ENCODE peak calls at places on chromosomes 12 and 14, in seven cellular contexts. I is H9, M is endodermal cell, E is PC-3, C is IMR-90, L is mammary epithelial cell, W is HepG2. D is an unnamed sample.

GRCh38 chr12:94498698-94499097 is 39.0 kb upstream of the CEP83 start:
- DNase-seq in I (no peak), M (peak; percentile 54), E (no peak), C (no peak), L (no peak), W (no peak), D (no peak)

GRCh38 chr12:76047060-76047459 is 15.5 kb upstream of the PHLDA1 start:
- DNase-seq in I (no peak), M (no peak), E (no peak), C (no peak), L (no peak), W (no peak), D (no peak)

GRCh38 chr12:106145539-106146447 is 7.0 kb upstream of the NUAK1 start:
- DNase-seq in I (peak; percentile 27), M (peak; percentile 53), E (no peak), C (no peak), L (no peak), W (no peak), D (no peak)

GRCh38 chr12:131683266-131684014 is 27.4 kb upstream of the SFSWAP start:
- DNase-seq in I (peak; percentile 33), M (peak; percentile 52), E (no peak), C (no peak), L (peak; percentile 5), W (no peak), D (peak; percentile 50)

GRCh38 chr14:75441731-75442130 is 13.9 kb downstream of the JDP2 start:
- DNase-seq in I (peak; percentile 20), M (no peak), E (no peak), C (no peak), L (no peak), W (no peak), D (no peak)

GRCh38 chr14:89955022-89955414 is 488 bp upstream of the EFCAB11 start:
- DNase-seq in I (no peak), M (peak; percentile 63), E (peak; percentile 24), C (no peak), L (no peak), W (no peak), D (no peak)

GRCh38 chr14:57769863-57770523 is 95.9 kb downstream of the SLC35F4 start:
- DNase-seq in I (no peak), M (no peak), E (no peak), C (no peak), L (no peak), W (no peak), D (no peak)

GRCh38 chr12:79674629-79675028 is 16.1 kb downstream of the PAWR start:
- DNase-seq in I (no peak), M (no peak), E (peak; percentile 81), C (peak; percentile 72), L (peak; percentile 89), W (no peak), D (no peak)

GRCh38 chr14:93943052-93943451 is 15.9 kb downstream of the FAM181A start:
- DNase-seq in I (no peak), M (no peak), E (no peak), C (peak; percentile 78), L (no peak), W (no peak), D (no peak)

GRCh38 chr14:68559949-68560348 is 232.9 kb downstream of the ZFP36L1 start:
- DNase-seq in I (no peak), M (no peak), E (no peak), C (no peak), L (no peak), W (no peak), D (no peak)

GRCh38 chr12:132099739-132100138 is 44.4 kb downstream of the DDX51 start:
- DNase-seq in I (no peak), M (no peak), E (no peak), C (no peak), L (no peak), W (no peak), D (no peak)

GRCh38 chr12:6072302-6072752 is 52.1 kb downstream of the VWF start:
- DNase-seq in I (no peak), M (no peak), E (peak; percentile 36), C (peak; percentile 79), L (peak; percentile 75), W (peak; percentile 63), D (no peak)

GRCh38 chr14:69877492-69877891 is 1.7 kb upstream of the SMOC1 start:
- DNase-seq in I (no peak), M (no peak), E (no peak), C (peak; percentile 74), L (peak; percentile 29), W (no peak), D (no peak)

GRCh38 chr12:113862570-113863454 is 103.3 kb downstream of the RBM19 start:
- DNase-seq in I (peak; percentile 52), M (peak; percentile 83), E (no peak), C (peak; percentile 94), L (peak; percentile 2), W (no peak), D (no peak)

DNA sequence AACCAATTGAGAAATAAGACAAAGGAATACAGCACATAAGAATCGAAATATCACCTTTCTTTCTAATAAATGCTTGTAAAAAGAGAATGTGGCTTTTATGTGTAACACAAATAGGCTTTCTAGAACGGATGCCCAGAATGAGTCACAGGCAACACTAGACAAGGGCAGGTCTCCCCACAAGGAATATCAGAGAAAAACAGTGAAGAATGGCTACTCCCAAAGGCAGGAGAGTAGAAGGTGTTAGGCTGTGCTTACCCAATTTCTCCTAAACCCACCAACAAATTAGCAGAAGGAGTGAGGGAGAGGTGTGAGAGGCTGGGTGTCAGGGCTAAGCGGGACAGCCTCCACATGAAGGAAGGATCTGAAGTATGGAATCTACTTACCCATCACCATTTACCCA is 55.2 kb downstream of the GALNT4 start:
- DNase-seq in I (no peak), M (no peak), E (peak; percentile 70), C (peak; percentile 73), L (peak; percentile 72), W (no peak), D (no peak)
- H3K9ac ChIP-seq in I (no peak overlapping the region), M (no peak overlapping the region), E (no peak overlapping the region), C (no peak overlapping the region), L (no peak overlapping the region), W (no peak overlapping the region), D (no peak overlapping the region)

DNA sequence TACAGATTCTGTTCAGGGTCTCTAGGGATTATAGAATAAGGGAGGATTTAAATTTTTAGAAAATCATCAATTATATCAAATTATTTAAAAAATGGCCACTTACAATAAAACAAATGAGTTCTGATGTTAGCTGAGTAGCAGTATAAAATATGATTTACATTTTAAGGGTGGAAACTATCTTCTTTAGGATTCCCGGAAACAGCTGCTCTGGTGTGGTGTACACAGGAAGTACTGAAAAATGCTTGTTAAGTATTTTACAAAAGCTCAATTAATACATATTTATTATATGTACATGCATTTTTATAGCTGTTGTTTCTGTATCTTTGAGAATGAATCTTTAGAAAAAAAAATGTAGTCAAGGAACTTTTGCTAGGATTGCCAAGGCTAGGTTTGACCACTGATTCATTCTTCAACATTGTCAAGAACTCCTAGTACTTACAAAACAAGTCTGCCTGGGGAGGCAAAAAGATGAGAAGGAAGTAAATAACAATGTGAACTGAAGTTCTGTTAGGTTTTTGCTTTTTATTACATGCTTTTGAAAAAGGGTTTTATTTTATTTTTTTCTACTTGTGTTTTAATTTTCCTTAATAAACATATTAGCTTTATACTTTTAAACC is 48.0 kb downstream of the ARF6 start:
- DNase-seq in I (no peak), M (no peak), E (peak; percentile 36), C (peak; percentile 64), L (no peak), W (no peak), D (no peak)
- H3K27ac ChIP-seq in I (no peak overlapping the region), M (no peak overlapping the region), E (no peak overlapping the region), C (no peak overlapping the region), L (no peak overlapping the region), W (no peak overlapping the region), D (no peak overlapping the region)

GRCh38 chr14:59292921-59293605 is 104.6 kb downstream of the DAAM1 start:
- DNase-seq in I (no peak), M (no peak), E (no peak), C (no peak), L (no peak), W (no peak), D (no peak)

GRCh38 chr14:59293934-59294661 is 105.6 kb downstream of the DAAM1 start:
- DNase-seq in I (no peak), M (no peak), E (peak; percentile 55), C (no peak), L (no peak), W (no peak), D (no peak)

GRCh38 chr14:59297070-59297766 is 108.8 kb downstream of the DAAM1 start:
- DNase-seq in I (no peak), M (no peak), E (no peak), C (no peak), L (no peak), W (peak; percentile 94), D (no peak)

GRCh38 chr14:59296508-59296907 is 108.0 kb downstream of the DAAM1 start:
- DNase-seq in I (no peak), M (no peak), E (no peak), C (no peak), L (no peak), W (peak; percentile 62), D (no peak)

GRCh38 chr14:59294662-59294992 is 106.2 kb downstream of the DAAM1 start:
- DNase-seq in I (no peak), M (no peak), E (peak; percentile 40), C (peak; percentile 80), L (no peak), W (no peak), D (no peak)
- H3K9ac ChIP-seq in I (no peak overlapping the region), M (no peak overlapping the region), E (no peak overlapping the region), C (no peak overlapping the region), L (no peak overlapping the region), W (no peak overlapping the region), D (no peak overlapping the region)

GRCh38 chr14:61472025-61472672 is 150.8 kb downstream of the PRKCH start:
- DNase-seq in I (no peak), M (peak; percentile 14), E (peak; percentile 100), C (peak; percentile 99), L (peak; percentile 97), W (peak; percentile 90), D (no peak)

GRCh38 chr14:61469771-61470170 is 148.4 kb downstream of the PRKCH start:
- DNase-seq in I (no peak), M (no peak), E (no peak), C (no peak), L (no peak), W (no peak), D (no peak)

GRCh38 chr14:61471297-61471980 is 150.1 kb downstream of the PRKCH start:
- DNase-seq in I (no peak), M (no peak), E (no peak), C (no peak), L (no peak), W (no peak), D (no peak)

GRCh38 chr14:61470954-61471279 is 149.5 kb downstream of the PRKCH start:
- DNase-seq in I (no peak), M (no peak), E (no peak), C (no peak), L (no peak), W (no peak), D (no peak)

DNA sequence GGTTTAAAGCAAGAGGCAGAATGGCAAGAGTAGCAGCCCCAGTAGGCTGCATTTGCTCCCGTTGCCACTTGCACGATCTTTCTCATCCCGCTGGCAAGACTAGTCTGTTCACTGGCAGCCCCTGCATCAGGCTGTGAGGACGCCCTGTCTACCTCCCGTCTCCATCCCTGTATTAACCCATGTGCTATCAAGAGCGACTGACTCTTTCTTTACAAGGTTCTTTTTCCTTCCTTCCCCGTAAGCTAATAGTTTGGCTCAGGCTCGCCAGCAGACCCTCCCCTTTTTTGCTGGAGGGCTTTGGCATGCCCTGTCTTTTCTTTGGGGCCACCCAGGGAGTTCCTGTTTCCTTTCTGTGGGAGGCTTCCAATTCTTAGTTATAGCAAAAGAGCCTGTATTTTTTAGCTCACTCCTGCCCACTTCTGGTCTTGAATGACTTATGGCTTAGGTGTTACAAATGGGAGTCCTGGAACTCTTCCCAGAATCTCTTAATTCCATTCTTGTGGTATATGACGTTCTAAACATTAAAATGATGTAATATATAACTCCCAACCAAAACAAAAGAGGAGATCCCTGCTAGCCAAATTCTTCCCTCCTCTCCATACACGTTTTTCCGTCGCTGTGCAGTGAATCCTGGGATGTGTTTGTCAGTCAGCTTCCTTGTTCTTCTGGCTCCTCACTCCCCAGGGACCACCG is 149.0 kb downstream of the PRKCH start:
- DNase-seq in I (peak; percentile 63), M (peak; percentile 60), E (peak; percentile 92), C (peak; percentile 98), L (peak; percentile 79), W (no peak), D (no peak)
- H3K27ac ChIP-seq in I (no peak overlapping the region), M (peak overlapping the region; percentile 86), E (peak overlapping the region; percentile 93), C (peak overlapping the region; percentile 96), L (peak overlapping the region; percentile 1), W (no peak overlapping the region), D (peak overlapping the region; percentile 67)